ENCODE peak calls at places on chromosome 4, in eight cellular contexts. R is foreskin fibroblast, N is OCI-LY7, S is fibroblast of lung, I is cardiac fibroblast, K is AG09319, Z is RWPE1, D is retinal pigment epithelial cell. J is an unnamed sample.

GRCh38 chr4:25158817-25159216 is 1.4 kb downstream of the SEPSECS start:
- DNase-seq in R (no peak), I (no peak), N (no peak), D (no peak), Z (no peak), S (no peak), K (no peak), J (no peak)

GRCh38 chr4:148110169-148110568 is 332.0 kb downstream of the NR3C2 start:
- DNase-seq in S (no peak), R (no peak), N (no peak), I (no peak), D (no peak), K (no peak), Z (no peak), J (no peak)

GRCh38 chr4:146852365-146852764 is 93.3 kb downstream of the TTC29 start:
- DNase-seq in R (no peak), Z (no peak), D (no peak), K (no peak), N (no peak), I (no peak), S (no peak), J (no peak)

GRCh38 chr4:6331018-6331417 is 61.4 kb downstream of the WFS1 start:
- DNase-seq in R (no peak), Z (no peak), K (no peak), D (no peak), I (peak), N (peak), S (no peak), J (no peak)

GRCh38 chr4:136931771-136932170 is 600.5 kb downstream of the PCDH18 start:
- DNase-seq in S (peak), K (no peak), D (no peak), I (no peak), N (no peak), R (no peak), Z (no peak), J (no peak)

GRCh38 chr4:98524271-98524670 is 134.1 kb downstream of the TSPAN5 start:
- DNase-seq in S (no peak), D (peak), N (no peak), I (no peak), R (no peak), K (no peak), Z (no peak), J (no peak)

GRCh38 chr4:57591073-57591472 is 480.9 kb upstream of the IGFBP7 start:
- DNase-seq in Z (no peak), S (no peak), I (no peak), N (no peak), R (no peak), K (no peak), D (no peak), J (no peak)

GRCh38 chr4:14193601-14194000 is 566.1 kb upstream of the BOD1L1 start:
- DNase-seq in R (no peak), K (no peak), Z (no peak), D (peak), I (peak), S (peak), N (no peak), J (no peak)

GRCh38 chr4:162782778-162783507 is 383.7 kb downstream of the NAF1 start:
- DNase-seq in S (peak), R (no peak), Z (no peak), D (no peak), I (peak), K (no peak), N (no peak), J (no peak)

GRCh38 chr4:189912170-189912569 is 28.5 kb upstream of the FRG1 start:
- DNase-seq in R (no peak), S (no peak), D (no peak), N (peak), Z (no peak), I (no peak), K (no peak), J (no peak)

GRCh38 chr4:154779362-154779947 is 1.6 kb upstream of the RBM46 start:
- DNase-seq in I (peak), S (peak), Z (peak), D (peak), R (peak), N (peak), K (no peak), J (no peak)

GRCh38 chr4:183600189-183600685 is 58.7 kb downstream of the RWDD4 start:
- DNase-seq in Z (no peak), D (no peak), S (no peak), I (peak), N (peak), R (no peak), K (no peak), J (peak)

GRCh38 chr4:122584517-122584916 is 36.3 kb downstream of the IL21 start:
- DNase-seq in I (peak), Z (peak), S (peak), R (peak), N (no peak), K (peak), D (no peak), J (no peak)

GRCh38 chr4:188620608-188621007 is 481.4 kb downstream of the TRIML1 start:
- DNase-seq in S (no peak), Z (no peak), N (no peak), K (no peak), D (no peak), I (no peak), R (no peak), J (no peak)

GRCh38 chr4:15402146-15402545 is 25.7 kb upstream of the C1QTNF7 start:
- DNase-seq in K (no peak), R (no peak), N (no peak), D (no peak), S (peak), Z (peak), I (peak), J (no peak)

GRCh38 chr4:94333864-94334263 is 8.8 kb downstream of the HPGDS start:
- DNase-seq in K (no peak), D (no peak), R (no peak), N (no peak), Z (no peak), S (no peak), I (no peak), J (no peak)

GRCh38 chr4:94334962-94335361 is 7.7 kb downstream of the HPGDS start:
- DNase-seq in K (no peak), S (no peak), D (no peak), I (no peak), Z (no peak), N (no peak), R (no peak), J (no peak)

GRCh38 chr4:94329933-94330332 is 12.7 kb downstream of the HPGDS start:
- DNase-seq in K (no peak), N (no peak), I (no peak), Z (no peak), S (no peak), R (no peak), D (no peak), J (no peak)

GRCh38 chr4:94334519-94334918 is 8.1 kb downstream of the HPGDS start:
- DNase-seq in K (no peak), R (no peak), Z (no peak), N (no peak), I (no peak), S (no peak), D (no peak), J (no peak)

GRCh38 chr4:94332983-94333590 is 9.5 kb downstream of the HPGDS start:
- DNase-seq in K (no peak), N (no peak), D (no peak), I (peak), S (no peak), Z (no peak), R (no peak), J (no peak)
- TF ChIP-seq CTCF in K (no peak), N (no peak), D (peak), I (peak), S (no peak), Z (no peak), R (no peak), J (no peak)

GRCh38 chr4:55635760-55636621 is at the start of gene NMU:
- DNase-seq in S (peak), N (no peak), I (peak), Z (peak), R (peak), D (no peak), K (no peak), J (peak)
- TF ChIP-seq CTCF in S (no peak), N (no peak), I (no peak), Z (peak), R (no peak), D (peak), K (no peak), J (no peak)

GRCh38 chr4:112519689-112520597 is 4.0 kb upstream of the NEUROG2 start:
- DNase-seq in I (no peak), N (no peak), R (no peak), Z (no peak), D (no peak), S (no peak), K (no peak), J (no peak)
- TF ChIP-seq CTCF in I (no peak), N (peak), R (no peak), Z (no peak), D (no peak), S (no peak), K (no peak), J (no peak)

DNA sequence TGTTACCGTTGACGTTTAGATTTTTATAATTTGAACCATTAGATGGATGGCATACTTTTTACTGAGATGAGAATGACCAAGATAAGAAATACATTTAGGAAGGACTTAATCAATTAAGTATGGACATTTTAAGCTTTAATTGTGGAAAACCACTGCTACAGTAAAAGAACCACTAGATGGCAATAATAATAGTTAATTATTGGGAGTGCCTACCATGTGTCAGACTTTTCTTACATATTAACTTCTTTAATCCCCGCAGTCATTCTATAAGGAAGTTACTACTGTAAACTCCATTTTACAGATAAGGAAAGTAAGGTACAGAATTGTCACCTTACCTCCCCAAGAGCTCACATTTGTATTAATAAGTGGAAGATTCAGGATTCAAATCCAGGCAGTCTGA is 48.5 kb upstream of the MYOZ2 start:
- DNase-seq in Z (no peak), K (no peak), I (peak), S (no peak), D (no peak), R (no peak), N (no peak), J (no peak)
- TF ChIP-seq CTCF in Z (peak), K (peak), I (peak), S (peak), D (peak), R (peak), N (peak), J (no peak)

DNA sequence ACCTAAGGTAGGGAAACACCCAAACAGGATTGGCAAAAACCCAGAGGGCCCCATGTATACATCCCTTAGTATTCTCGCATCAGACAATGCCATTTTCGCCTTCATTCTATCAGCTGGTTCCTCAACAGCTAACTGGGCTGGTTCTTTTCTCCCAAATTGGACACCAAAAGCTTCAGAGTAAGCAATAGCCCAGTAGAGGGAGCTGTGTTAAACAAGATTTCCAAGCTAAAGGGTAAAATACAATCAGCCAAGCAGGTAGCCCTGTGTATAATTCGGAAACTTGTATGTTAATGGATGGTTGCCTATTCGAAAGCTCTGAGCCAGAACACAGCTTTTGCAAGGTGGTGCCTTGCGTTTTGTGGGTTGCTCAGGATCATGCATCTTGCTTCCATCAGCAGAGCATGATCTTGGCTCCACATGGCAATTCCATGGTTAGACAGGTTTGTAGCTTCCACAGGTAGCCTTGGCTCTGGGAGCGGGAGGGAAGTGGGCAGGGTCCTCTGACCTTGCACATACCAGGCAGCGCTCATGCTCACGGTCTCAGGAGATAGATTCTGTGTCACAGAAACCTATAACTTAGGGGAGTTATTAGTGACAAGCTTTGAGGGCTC is 115.2 kb upstream of the LNX1 start:
- DNase-seq in N (peak), Z (peak), R (peak), D (no peak), K (peak), S (peak), I (peak), J (peak)
- TF ChIP-seq CTCF in N (peak), Z (peak), R (peak), D (peak), K (peak), S (peak), I (peak), J (peak)

GRCh38 chr4:180665994-180666818 is 1577.0 kb upstream of the TENM3 start:
- DNase-seq in Z (peak), N (peak), S (peak), K (peak), I (peak), R (no peak), D (peak), J (peak)
- TF ChIP-seq CTCF in Z (peak), N (peak), S (peak), K (peak), I (peak), R (peak), D (peak), J (peak)

J was measured in endothelial cell.